ENCODE peak calls at places on chromosomes 11 and 22, in five cellular contexts. R, W, J, M and P are unnamed samples.

GRCh38 chr11:27902981-27903624 is 202.8 kb upstream of the BDNF start:
- DNase-seq in W (peak), M (peak), R (no peak), J (no peak), P (no peak)

GRCh38 chr22:38944653-38945052 is 12.8 kb upstream of the APOBEC3A start:
- DNase-seq in J (no peak), M (no peak), R (peak), W (no peak), P (no peak)

GRCh38 chr11:36186340-36186739 is 102.9 kb downstream of the COMMD9 start:
- DNase-seq in R (no peak), W (peak), J (no peak), M (peak), P (no peak)

GRCh38 chr22:38748487-38749136 is 7.2 kb downstream of the SUN2 start:
- DNase-seq in J (no peak), M (no peak), W (no peak), R (peak), P (no peak)

GRCh38 chr11:119874660-119875238 is 145.7 kb upstream of the NECTIN1 start:
- DNase-seq in R (peak), M (no peak), W (no peak), J (no peak), P (no peak)

GRCh38 chr22:38205261-38206128 is 3.7 kb downstream of the MAFF start:
- DNase-seq in J (no peak), M (peak), R (peak), W (peak), P (no peak)

GRCh38 chr11:86999859-87000753 is 37.6 kb upstream of the TMEM135 start:
- DNase-seq in J (no peak), W (peak), M (peak), R (no peak), P (peak)

GRCh38 chr11:1756024-1756561 is 5.7 kb upstream of the IFITM10 start:
- DNase-seq in M (no peak), J (peak), R (no peak), W (no peak), P (no peak)

GRCh38 chr22:34427436-34427835 is 507.2 kb upstream of the LARGE1 start:
- DNase-seq in W (no peak), M (no peak), J (no peak), R (no peak), P (peak)

GRCh38 chr22:47192106-47192650 is 429.7 kb downstream of the TBC1D22A start:
- DNase-seq in R (peak), J (no peak), M (no peak), W (no peak), P (no peak)

GRCh38 chr22:50061824-50062355 is 3.8 kb upstream of the TTLL8 start:
- DNase-seq in J (no peak), R (peak), M (no peak), W (no peak), P (no peak)

GRCh38 chr11:77147668-77148321 is 19.7 kb downstream of the MYO7A start:
- DNase-seq in W (peak), R (peak), J (no peak), M (no peak), P (no peak)

GRCh38 chr11:100221791-100222190 is 465.3 kb upstream of the ARHGAP42 start:
- DNase-seq in M (no peak), W (no peak), R (no peak), J (no peak), P (no peak)

GRCh38 chr22:47204002-47204979 is 441.8 kb downstream of the TBC1D22A start:
- DNase-seq in J (no peak), R (peak), M (no peak), W (no peak), P (no peak)

GRCh38 chr11:17483505-17483904 is 6.9 kb upstream of the ABCC8 start:
- DNase-seq in M (no peak), J (no peak), W (no peak), R (no peak), P (no peak)

GRCh38 chr11:70423523-70424505 is 25.5 kb downstream of the CTTN start:
- DNase-seq in M (peak), W (peak), J (no peak), R (peak), P (no peak)

GRCh38 chr11:102967497-102967896 is 12.0 kb upstream of the MMP13 start:
- DNase-seq in R (no peak), W (no peak), J (no peak), M (no peak), P (no peak)

GRCh38 chr11:64132388-64132771 is 33.5 kb downstream of the MACROD1 start:
- DNase-seq in M (no peak), J (no peak), W (no peak), R (no peak), P (no peak)

GRCh38 chr22:49678842-49679170 is 148.9 kb downstream of the BRD1 start:
- DNase-seq in R (no peak), M (no peak), J (no peak), W (no peak), P (no peak)

GRCh38 chr11:58926695-58927094 is 12.6 kb upstream of the GLYATL1 start:
- DNase-seq in J (no peak), M (peak), W (peak), R (no peak), P (no peak)

GRCh38 chr22:38924197-38924952 is 33.0 kb upstream of the APOBEC3A start:
- DNase-seq in M (peak), J (peak), W (peak), R (peak), P (peak)

GRCh38 chr11:105229758-105230157 is 90.2 kb upstream of the CARD18 start:
- DNase-seq in M (no peak), R (no peak), W (no peak), J (no peak), P (no peak)

GRCh38 chr11:68903631-68904457 is at the start of the genes IGHMBP2 and MRPL21:
- DNase-seq in J (peak), W (peak), M (peak), R (peak), P (peak)

GRCh38 chr22:49096476-49096875 is 731.2 kb downstream of the BRD1 start:
- DNase-seq in W (no peak), R (peak), M (no peak), J (no peak), P (no peak)

GRCh38 chr11:106496677-106497076 is 419.2 kb downstream of the AASDHPPT start:
- DNase-seq in M (no peak), J (no peak), R (no peak), W (no peak), P (no peak)

GRCh38 chr11:7278314-7278917 is 26.7 kb downstream of the SYT9 start:
- DNase-seq in R (no peak), M (peak), J (no peak), W (peak), P (no peak)

GRCh38 chr11:65448418-65449196 is 26.0 kb downstream of the NEAT1 start:
- DNase-seq in R (peak), M (peak), J (no peak), W (peak), P (no peak)

GRCh38 chr11:78574386-78575381 is at the start of gene NARS2:
- DNase-seq in J (peak), R (peak), W (peak), M (peak), P (peak)
- TF ChIP-seq CTCF in J (no peak), R (no peak), W (no peak), M (no peak), P (no peak)

GRCh38 chr11:126370016-126370415 is 14.5 kb downstream of the ST3GAL4 start:
- DNase-seq in J (no peak), R (no peak), M (peak), W (no peak), P (no peak)
- H3K4me3 ChIP-seq in J (no peak), R (no peak), M (no peak), W (no peak), P (no peak)

DNA sequence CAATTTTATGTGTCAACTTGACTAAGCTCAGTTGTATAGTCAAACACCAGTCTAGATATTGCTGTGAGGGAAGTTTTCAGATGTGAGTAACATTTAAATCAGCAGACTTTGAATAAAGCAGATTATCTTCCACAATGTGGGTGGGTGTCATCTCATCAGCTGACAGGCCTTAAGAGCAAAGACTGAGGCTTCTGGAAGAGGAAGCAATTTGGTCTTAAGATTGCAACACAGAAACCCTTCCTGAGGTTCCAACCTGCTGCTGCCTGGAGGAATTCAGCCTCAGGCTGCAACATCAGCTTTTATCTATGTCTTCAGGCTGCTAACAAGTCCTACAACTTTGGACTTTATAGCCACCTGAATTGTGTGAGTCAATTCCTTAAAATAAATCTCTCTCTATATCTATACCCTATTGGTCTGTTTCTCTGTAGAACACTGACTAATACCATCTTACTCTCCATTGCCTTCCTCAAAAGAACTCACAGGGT is 277.2 kb upstream of the PLET1 start:
- DNase-seq in J (no peak), W (peak), M (no peak), R (no peak), P (no peak)
- TF ChIP-seq CTCF in J (no peak), W (no peak), M (no peak), R (no peak), P (no peak)

GRCh38 chr22:22199634-22200033 is 45.0 kb upstream of the VPREB1 start:
- DNase-seq in M (no peak), J (no peak), R (no peak), W (no peak), P (no peak)

GRCh38 chr22:22201185-22201924 is 43.2 kb upstream of the VPREB1 start:
- DNase-seq in W (peak), R (no peak), M (peak), J (no peak), P (no peak)

GRCh38 chr22:22201925-22202343 is 42.7 kb upstream of the VPREB1 start:
- DNase-seq in W (no peak), J (no peak), M (no peak), R (no peak), P (no peak)

GRCh38 chr22:22198751-22199150 is 45.8 kb upstream of the VPREB1 start:
- DNase-seq in R (no peak), W (no peak), M (no peak), J (no peak), P (no peak)

GRCh38 chr22:22200569-22201184 is 43.9 kb upstream of the VPREB1 start:
- DNase-seq in W (no peak), M (no peak), R (no peak), J (no peak), P (no peak)
- H3K4me3 ChIP-seq in W (no peak), M (no peak), R (no peak), J (no peak), P (no peak)

GRCh38 chr22:24176040-24176439 is 5.2 kb upstream of the SUSD2 start:
- DNase-seq in J (no peak), R (peak), M (no peak), W (no peak), P (no peak)
- TF ChIP-seq CTCF in J (no peak), R (no peak), M (no peak), W (no peak), P (no peak)

DNA sequence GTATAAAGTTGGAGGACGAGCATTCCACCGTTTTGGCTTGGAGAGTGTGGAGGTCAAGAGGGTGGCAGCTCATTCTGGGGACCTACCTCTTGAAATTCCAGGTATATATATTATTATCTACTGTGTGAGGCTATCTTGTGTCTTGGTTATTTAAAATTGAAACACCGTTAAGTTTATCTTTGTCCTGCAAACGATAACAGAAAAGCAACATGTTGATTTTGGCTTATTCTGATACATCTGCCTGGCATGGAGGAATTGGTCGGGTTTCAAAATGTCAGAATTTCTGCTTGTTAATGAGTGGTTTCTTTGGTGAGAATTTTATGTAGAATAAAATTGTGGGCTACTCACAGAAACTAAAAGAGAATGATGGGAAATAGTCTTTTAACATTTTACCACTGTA is 54.4 kb downstream of the SVIP start:
- DNase-seq in R (no peak), W (no peak), J (no peak), M (no peak), P (no peak)
- H3K4me3 ChIP-seq in R (no peak), W (no peak), J (no peak), M (no peak), P (no peak)

DNA sequence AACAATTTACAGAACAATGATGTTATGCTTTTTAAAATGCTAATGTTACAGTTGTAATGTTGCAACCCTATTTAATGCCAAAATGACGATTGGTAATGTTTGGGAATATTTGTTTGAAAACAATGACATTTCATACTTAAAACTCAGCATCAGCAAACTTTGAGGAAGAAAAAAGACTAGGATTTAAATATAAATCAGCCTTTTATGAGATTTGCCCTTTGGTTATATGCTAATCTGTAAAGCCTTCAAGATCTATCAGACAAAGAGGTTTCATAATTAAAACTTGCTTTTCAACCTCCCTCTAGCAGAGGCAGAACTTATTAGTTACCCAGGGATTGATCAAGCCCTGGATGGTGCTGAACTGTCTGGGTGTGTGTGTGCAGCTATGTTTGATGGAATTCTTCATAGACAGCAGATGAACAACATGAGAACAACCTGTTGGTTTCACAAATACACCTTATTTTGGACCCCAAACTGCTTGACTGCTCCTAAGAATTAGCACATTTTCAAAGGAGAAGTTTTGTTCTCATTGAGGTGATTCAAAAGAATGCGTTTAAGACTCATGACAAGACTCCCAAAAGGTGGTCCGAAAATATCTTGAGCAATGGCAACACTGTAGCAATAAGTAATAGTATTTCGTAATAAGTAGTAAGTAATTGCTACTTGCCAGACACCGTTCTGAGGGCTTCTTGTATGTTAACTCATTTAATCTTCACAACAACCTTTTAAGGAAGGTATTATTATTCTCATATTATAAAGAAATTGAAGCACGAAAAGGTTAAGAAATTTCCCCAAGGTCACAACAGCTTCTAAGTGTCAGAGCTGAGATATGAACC is 183.8 kb upstream of the SORL1-AS1 start:
- DNase-seq in J (no peak), M (no peak), R (no peak), W (no peak), P (no peak)
- TF ChIP-seq CTCF in J (no peak), M (no peak), R (no peak), W (no peak), P (no peak)

GRCh38 chr11:66889974-66890373 is 33.1 kb downstream of the LRFN4 start:
- DNase-seq in R (no peak), W (no peak), J (no peak), M (no peak), P (no peak)

GRCh38 chr11:66888282-66888681 is 31.4 kb downstream of the LRFN4 start:
- DNase-seq in W (no peak), R (no peak), M (no peak), J (no peak), P (no peak)

GRCh38 chr11:66891849-66892660 is 35.2 kb downstream of the LRFN4 start:
- DNase-seq in R (no peak), M (peak), W (peak), J (no peak), P (peak)

GRCh38 chr11:66887531-66887930 is 30.7 kb downstream of the LRFN4 start:
- DNase-seq in W (no peak), R (no peak), M (no peak), J (no peak), P (no peak)

DNA sequence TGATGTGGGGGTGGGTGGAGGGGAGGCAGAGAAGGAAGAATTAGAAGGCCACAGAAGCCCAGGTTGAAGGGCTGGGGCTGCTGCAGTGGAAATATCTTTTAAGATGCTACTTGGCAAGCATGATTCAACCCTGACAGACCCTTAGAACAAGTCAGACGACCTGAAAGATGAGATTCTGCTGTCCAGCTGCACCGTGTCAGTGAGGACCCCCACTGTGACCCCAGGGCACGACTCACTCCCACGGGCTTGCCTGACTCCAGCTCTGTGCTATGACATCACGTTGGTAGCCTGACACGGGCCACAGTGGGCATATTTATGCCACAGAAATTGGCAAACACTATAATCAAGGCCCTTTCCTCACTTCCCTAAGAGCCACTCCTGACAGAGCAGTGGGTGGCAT is 36.1 kb downstream of the LRFN4 start:
- DNase-seq in M (no peak), R (no peak), W (no peak), J (no peak), P (no peak)
- H3K4me3 ChIP-seq in M (no peak), R (no peak), W (no peak), J (no peak), P (no peak)

DNA sequence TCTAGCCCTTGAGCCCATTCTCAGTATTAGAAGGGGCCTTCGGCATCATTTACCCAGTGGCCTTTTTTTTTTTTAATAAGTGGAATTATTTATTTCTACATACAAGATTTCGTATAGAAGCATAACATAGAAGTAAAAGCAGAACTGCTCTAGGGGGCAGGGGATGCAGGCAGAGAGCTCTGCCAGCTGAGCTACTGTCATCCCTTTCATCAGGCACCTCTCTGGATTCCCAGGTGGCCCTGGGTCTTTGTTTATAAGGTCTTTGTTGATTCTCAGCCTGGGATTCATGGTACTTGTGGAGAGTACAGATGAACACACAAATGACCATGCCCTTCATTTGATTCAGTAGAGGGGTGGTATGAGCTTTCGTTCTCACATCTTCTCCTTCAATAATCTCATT is 66.4 kb downstream of the GAB2 start:
- DNase-seq in R (no peak), W (no peak), J (no peak), M (no peak), P (no peak)
- TF ChIP-seq CTCF in R (no peak), W (no peak), J (no peak), M (no peak), P (no peak)